ENCODE peak calls at places on chromosomes 4 and X, in seven cellular contexts. B is CD8-positive, alpha-beta T cell; S is IMR-90; Y is coronary artery; F is NB4; T is stomach; W is HL-60. A is an unnamed sample.
A peak's percentile ranks its signal among the peaks of the same experiment; 100 is the strongest.

GRCh38 chr4:26141916-26142638 is 178.7 kb upstream of the RBPJ start:
- DNase-seq in B (no peak), S (peak; percentile 83), Y (no peak), F (peak; percentile 58), T (peak; percentile 31), W (peak; percentile 79), A (peak; percentile 94)

GRCh38 chr4:1465173-1466033 is 59.2 kb upstream of the NKX1-1 start:
- DNase-seq in B (no peak), S (no peak), Y (peak; percentile 65), F (no peak), T (no peak), W (no peak), A (no peak)

GRCh38 chr4:166594326-166594946 is 639.9 kb downstream of the SPOCK3 start:
- DNase-seq in B (no peak), S (no peak), Y (no peak), F (peak; percentile 32), T (peak; percentile 37), W (peak; percentile 30), A (peak; percentile 43)

GRCh38 chr4:68267433-68267944 is 22.0 kb upstream of the TMPRSS11B start:
- DNase-seq in B (no peak), S (peak; percentile 56), Y (no peak), F (no peak), T (no peak), W (no peak), A (peak; percentile 1)

GRCh38 chrX:18674788-18675735 is 3.2 kb upstream of the RS1 start:
- DNase-seq in B (peak; percentile 79), S (peak; percentile 54), Y (peak; percentile 80), F (peak; percentile 74), T (peak; percentile 74), W (peak; percentile 67), A (peak; percentile 78)

GRCh38 chrX:70402721-70403120 is 20.4 kb upstream of the GDPD2 start:
- DNase-seq in B (no peak), S (no peak), Y (no peak), F (no peak), T (no peak), W (no peak), A (no peak)

GRCh38 chr4:141543176-141543575 is 93.2 kb upstream of the IL15 start:
- DNase-seq in B (no peak), S (no peak), Y (no peak), F (no peak), T (no peak), W (no peak), A (no peak)

GRCh38 chrX:38117485-38117884 is 103.2 kb downstream of the SRPX start:
- DNase-seq in B (no peak), S (peak; percentile 24), Y (no peak), F (no peak), T (peak; percentile 45), W (no peak), A (no peak)

GRCh38 chrX:106042296-106042695 is 3.8 kb upstream of the SERPINA7 start:
- DNase-seq in B (no peak), S (no peak), Y (no peak), F (no peak), T (no peak), W (no peak), A (no peak)

GRCh38 chrX:139543920-139544319 is 13.4 kb downstream of the F9 start:
- DNase-seq in B (no peak), S (no peak), Y (no peak), F (no peak), T (no peak), W (no peak), A (no peak)

GRCh38 chr4:88027611-88028608 is 20.5 kb downstream of the PKD2 start:
- DNase-seq in B (no peak), S (peak; percentile 95), Y (no peak), F (peak; percentile 68), T (no peak), W (peak; percentile 43), A (peak; percentile 90)

GRCh38 chr4:52032005-52032404 is 6.1 kb downstream of the SGCB start:
- DNase-seq in B (no peak), S (no peak), Y (no peak), F (no peak), T (no peak), W (no peak), A (no peak)

GRCh38 chr4:52035190-52035589 is 2.9 kb downstream of the SGCB start:
- DNase-seq in B (no peak), S (no peak), Y (no peak), F (no peak), T (no peak), W (no peak), A (no peak)

GRCh38 chr4:52038109-52038912 is at the start of gene SGCB:
- DNase-seq in B (peak; percentile 73), S (peak; percentile 31), Y (no peak), F (peak; percentile 29), T (peak; percentile 60), W (peak; percentile 22), A (peak; percentile 51)

GRCh38 chr4:52037730-52038108 is 380 bp downstream of the SGCB start:
- DNase-seq in B (peak; percentile 10), S (peak; percentile 33), Y (peak; percentile 78), F (no peak), T (no peak), W (no peak), A (no peak)

GRCh38 chr4:52036875-52037274 is 1.2 kb downstream of the SGCB start:
- DNase-seq in B (no peak), S (no peak), Y (no peak), F (no peak), T (no peak), W (no peak), A (peak; percentile 40)
- H3K4me3 ChIP-seq in B (no peak overlapping the region), S (peak overlapping the region; percentile 98), Y (peak overlapping the region; percentile 100), F (no peak overlapping the region), T (peak overlapping the region; percentile 83), W (no peak overlapping the region), A (peak overlapping the region; percentile 77)

DNA sequence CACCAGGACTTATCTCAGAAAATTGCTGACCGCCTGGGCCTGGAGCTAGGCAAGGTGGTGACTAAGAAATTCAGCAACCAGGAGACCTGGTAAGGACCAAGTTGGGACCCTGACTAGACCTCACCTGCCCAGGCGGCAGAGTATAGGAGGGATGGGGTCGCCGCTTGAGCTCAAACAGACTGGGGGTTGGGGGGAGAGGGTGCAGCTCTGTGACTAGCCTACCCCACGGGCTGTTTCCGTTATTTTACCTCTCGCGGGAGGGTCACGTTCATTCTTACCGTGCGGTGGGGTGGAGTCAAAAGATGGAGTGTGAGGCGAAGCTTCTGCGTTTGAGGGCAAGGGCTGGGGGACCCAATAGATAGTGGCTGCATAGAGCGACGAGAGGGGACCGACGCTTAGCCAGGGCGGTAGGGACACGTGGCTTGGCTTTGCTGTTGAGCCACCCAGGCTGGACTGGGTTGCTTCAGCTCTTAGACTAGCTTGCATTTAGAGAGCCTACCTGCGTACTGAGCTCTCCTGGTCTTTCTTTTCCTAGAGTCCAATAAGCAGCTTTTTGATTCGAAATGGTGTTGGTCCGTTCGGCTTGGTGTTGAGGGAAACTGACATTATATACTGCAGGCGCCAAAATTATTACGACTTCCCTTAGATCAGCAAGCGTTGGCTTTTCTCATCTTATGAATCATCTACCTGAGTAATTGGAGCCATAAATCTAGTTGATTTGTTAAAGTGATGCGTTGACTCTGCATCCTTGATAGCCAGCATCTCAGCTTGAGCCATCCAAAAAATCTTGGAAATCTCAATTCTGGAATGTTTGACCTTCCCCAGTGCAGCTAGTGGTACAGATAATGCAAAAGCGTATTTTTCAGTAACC is 587 bp downstream of the PRPS1 start:
- DNase-seq in B (peak; percentile 36), S (peak; percentile 6), Y (no peak), F (peak; percentile 72), T (no peak), W (peak; percentile 49), A (no peak)
- TF ChIP-seq CTCF in B (no peak), S (no peak), Y (no peak), F (no peak), T (no peak), W (no peak), A (no peak)

DNA sequence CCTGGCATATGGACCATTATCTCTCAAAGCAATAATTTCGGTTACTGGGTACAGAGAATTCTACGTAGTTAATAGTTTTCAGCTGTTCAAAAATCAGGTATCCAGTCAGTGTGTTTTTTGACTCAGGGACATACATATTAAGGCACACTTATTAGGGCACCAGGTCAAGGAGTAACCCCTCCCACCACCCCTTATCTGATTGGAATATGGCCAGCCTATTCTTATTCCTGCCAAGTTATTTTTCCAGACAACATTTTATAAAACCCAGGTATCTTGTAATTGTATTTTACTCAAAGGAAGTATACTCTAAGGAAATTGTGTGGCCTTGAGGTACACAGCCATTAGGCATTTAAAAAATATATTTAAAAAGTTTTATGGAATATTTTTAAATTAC is 4.3 kb downstream of the ZFX start:
- DNase-seq in B (no peak), S (no peak), Y (no peak), F (no peak), T (no peak), W (no peak), A (no peak)
- H3K4me3 ChIP-seq in B (no peak overlapping the region), S (no peak overlapping the region), Y (no peak overlapping the region), F (peak overlapping the region; percentile 36), T (no peak overlapping the region), W (no peak overlapping the region), A (peak overlapping the region; percentile 52)

GRCh38 chrX:107845625-107846024 is 20.0 kb downstream of the MID2 start:
- DNase-seq in B (no peak), S (no peak), Y (no peak), F (no peak), T (no peak), W (no peak), A (no peak)

GRCh38 chrX:107851215-107851614 is 25.5 kb downstream of the MID2 start:
- DNase-seq in B (no peak), S (no peak), Y (no peak), F (no peak), T (no peak), W (no peak), A (no peak)

GRCh38 chrX:107849747-107850478 is 24.2 kb downstream of the MID2 start:
- DNase-seq in B (no peak), S (no peak), Y (no peak), F (peak; percentile 2), T (no peak), W (no peak), A (peak; percentile 28)
- TF ChIP-seq CTCF in B (no peak), S (no peak), Y (no peak), F (no peak), T (no peak), W (no peak), A (no peak)

GRCh38 chrX:92260102-92260501 is 480.9 kb downstream of the PCDH11X start:
- DNase-seq in B (no peak), S (no peak), Y (no peak), F (no peak), T (no peak), W (no peak), A (no peak)
- H3K4me3 ChIP-seq in B (no peak overlapping the region), S (no peak overlapping the region), Y (no peak overlapping the region), F (no peak overlapping the region), T (no peak overlapping the region), W (no peak overlapping the region), A (no peak overlapping the region)

A was measured in foreskin fibroblast.